ENCODE peak calls at places on chromosomes 4 and X, in nine cellular contexts. V, P, R, W, I, E, Z, A and G are unnamed samples. For H3K27me3 and H3K4me1, the result is how much of the 10 kb centered on the place peaks cover.

GRCh38 chr4:108512615-108513505 is 107.5 kb upstream of the RPL34 start:
- DNase-seq in A (no peak), R (no peak), V (no peak), W (no peak), P (peak), E (peak), Z (no peak), I (peak), G (no peak)

GRCh38 chr4:118981839-118982381 is 93.3 kb downstream of the SYNPO2 start:
- DNase-seq in I (peak), V (no peak), Z (peak), R (peak), E (peak), P (peak), A (peak), W (no peak), G (peak)

GRCh38 chr4:78734451-78735003 is 41.6 kb upstream of the BMP2K start:
- DNase-seq in E (no peak), R (no peak), V (no peak), W (no peak), P (no peak), Z (no peak), A (no peak), I (no peak), G (no peak)

GRCh38 chrX:112688242-112688641 is 8.5 kb upstream of the LHFPL1 start:
- DNase-seq in R (no peak), P (no peak), A (no peak), I (no peak), V (no peak), E (no peak), W (no peak), Z (no peak), G (no peak)

GRCh38 chr4:165330666-165331065 is 3.2 kb downstream of the MSMO1 start:
- DNase-seq in A (no peak), R (no peak), P (no peak), E (no peak), I (no peak), Z (no peak), W (no peak), V (no peak), G (no peak)

GRCh38 chrX:23953908-23954269 is 46.1 kb downstream of the CXorf58 start:
- DNase-seq in Z (no peak), A (no peak), R (no peak), W (no peak), P (no peak), V (no peak), I (no peak), E (no peak), G (no peak)

GRCh38 chr4:139015948-139016451 is 419 bp downstream of the NOCT start:
- DNase-seq in W (no peak), E (peak), Z (no peak), P (peak), I (peak), V (no peak), A (no peak), R (peak), G (peak)

GRCh38 chr4:79996950-79997349 is 76.1 kb downstream of the ANTXR2 start:
- DNase-seq in V (no peak), A (no peak), R (no peak), I (no peak), P (no peak), E (no peak), Z (no peak), W (no peak), G (no peak)

GRCh38 chrX:40420899-40421729 is 159.7 kb upstream of the ATP6AP2 start:
- DNase-seq in P (peak), A (no peak), Z (no peak), I (no peak), E (peak), V (peak), R (no peak), W (no peak), G (no peak)

GRCh38 chrX:133880032-133880443 is 105.4 kb downstream of the GPC3 start:
- DNase-seq in V (no peak), A (no peak), Z (no peak), E (no peak), W (no peak), P (no peak), R (no peak), I (no peak), G (no peak)

GRCh38 chr4:140757220-140757607 is 1.0 kb upstream of the TBC1D9 start:
- DNase-seq in A (no peak), P (no peak), E (no peak), R (no peak), W (no peak), I (no peak), Z (no peak), V (no peak), G (no peak)

GRCh38 chr4:163350672-163351071 is 7.0 kb downstream of the NPY5R start:
- DNase-seq in P (no peak), R (no peak), Z (no peak), I (no peak), A (no peak), V (no peak), E (no peak), W (no peak), G (no peak)

GRCh38 chrX:113157496-113157895 is 316.9 kb upstream of the AMOT start:
- DNase-seq in A (no peak), P (no peak), E (no peak), Z (no peak), R (no peak), I (no peak), V (no peak), W (no peak), G (no peak)

GRCh38 chr4:1057403-1057745 is 45.9 kb downstream of the FGFRL1 start:
- DNase-seq in E (no peak), I (no peak), Z (no peak), V (no peak), R (no peak), W (no peak), A (no peak), P (no peak), G (no peak)
- H3K27me3 ChIP-seq in E (under half), I (under half), Z (under half), V (under half), R (half or more), W (under half), A (under half), P (under half), G (under half)

DNA sequence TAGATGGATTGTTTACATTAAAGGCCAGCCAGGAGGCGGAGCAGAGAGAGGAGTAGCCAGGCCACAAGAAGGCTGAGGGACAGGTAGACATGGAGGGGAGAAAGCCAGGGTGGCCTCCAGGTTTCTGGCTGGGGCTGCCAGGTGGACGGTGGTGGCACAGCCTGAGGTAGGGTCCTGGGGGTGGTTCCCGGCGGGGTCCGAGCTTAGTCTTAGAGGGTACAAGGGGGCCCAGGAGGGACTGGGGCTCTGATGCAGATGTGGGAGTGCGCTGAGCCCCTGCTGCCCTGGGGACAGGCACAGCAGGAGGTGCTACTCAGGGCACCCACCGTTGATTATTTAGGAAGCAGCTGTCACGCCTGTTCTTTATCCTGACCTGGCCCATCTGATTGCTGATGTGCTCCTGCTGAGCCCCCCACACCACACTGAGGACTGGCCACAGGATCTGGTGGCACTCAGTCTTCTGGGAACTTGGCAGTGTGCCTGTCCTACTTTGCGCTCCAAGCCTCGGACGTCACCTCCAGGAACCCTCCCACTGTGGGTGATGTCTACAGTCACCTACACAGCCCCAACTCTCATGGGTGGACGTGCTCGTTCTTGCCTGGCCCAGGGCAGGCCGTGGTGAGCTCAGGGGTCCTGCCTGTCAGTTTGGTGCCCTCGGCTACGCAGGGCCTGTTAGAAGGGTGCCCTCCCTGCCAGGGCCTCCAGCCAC is 11.9 kb downstream of the WFS1 start:
- DNase-seq in E (no peak), V (no peak), I (no peak), W (no peak), R (no peak), Z (peak), A (no peak), P (no peak), G (no peak)
- H3K4me1 ChIP-seq in E (under half), V (under half), I (under half), W (under half), R (half or more), Z (under half), A (under half), P (under half), G (under half)

DNA sequence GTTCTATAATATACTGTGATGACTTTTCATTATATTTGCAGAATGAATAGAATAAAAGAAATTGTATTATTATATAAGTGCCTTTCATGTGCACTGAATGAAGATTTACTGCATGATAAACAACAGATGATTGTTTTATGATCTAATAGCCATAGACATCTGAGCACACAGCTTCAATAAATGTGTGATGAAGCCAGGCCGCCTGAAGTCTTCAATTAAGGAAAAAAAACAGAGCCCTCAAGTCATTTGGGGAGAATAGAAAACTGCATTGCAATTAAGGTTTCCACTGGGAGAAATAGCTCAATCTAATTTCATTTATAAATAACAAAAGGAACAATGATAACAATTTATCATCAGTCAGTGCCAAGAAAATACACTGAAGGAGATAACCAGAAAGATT is 955.2 kb downstream of the FSTL5 start:
- DNase-seq in W (no peak), I (no peak), A (no peak), Z (no peak), P (no peak), E (no peak), V (no peak), R (no peak), G (no peak)
- H3K27me3 ChIP-seq in W (under half), I (under half), A (under half), Z (under half), P (under half), E (under half), V (under half), R (under half), G (under half)

DNA sequence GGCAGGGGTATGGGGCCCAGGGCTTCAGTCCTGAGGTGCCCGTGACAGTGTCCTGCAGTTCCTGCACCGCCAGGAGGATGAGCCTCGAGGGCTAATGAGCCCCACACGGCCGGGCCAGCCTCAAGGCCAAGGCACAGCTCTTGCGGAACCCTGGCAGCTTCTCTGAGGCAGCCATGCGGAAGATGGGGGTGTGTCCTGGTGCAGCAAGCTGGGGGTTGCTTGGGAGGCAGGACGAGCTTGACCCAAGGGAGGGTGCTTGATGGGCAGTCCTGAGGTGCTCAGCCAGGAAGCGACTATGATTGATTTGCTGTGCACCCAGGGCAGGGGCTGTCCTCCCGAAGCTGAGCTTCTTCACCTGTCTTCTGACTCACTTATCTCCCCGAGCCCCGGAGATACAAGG is 9.1 kb upstream of the FGFR3 start:
- DNase-seq in Z (no peak), V (no peak), I (no peak), A (no peak), P (no peak), W (no peak), R (no peak), E (no peak), G (no peak)
- H3K4me1 ChIP-seq in Z (under half), V (under half), I (under half), A (under half), P (under half), W (under half), R (under half), E (under half), G (under half)

DNA sequence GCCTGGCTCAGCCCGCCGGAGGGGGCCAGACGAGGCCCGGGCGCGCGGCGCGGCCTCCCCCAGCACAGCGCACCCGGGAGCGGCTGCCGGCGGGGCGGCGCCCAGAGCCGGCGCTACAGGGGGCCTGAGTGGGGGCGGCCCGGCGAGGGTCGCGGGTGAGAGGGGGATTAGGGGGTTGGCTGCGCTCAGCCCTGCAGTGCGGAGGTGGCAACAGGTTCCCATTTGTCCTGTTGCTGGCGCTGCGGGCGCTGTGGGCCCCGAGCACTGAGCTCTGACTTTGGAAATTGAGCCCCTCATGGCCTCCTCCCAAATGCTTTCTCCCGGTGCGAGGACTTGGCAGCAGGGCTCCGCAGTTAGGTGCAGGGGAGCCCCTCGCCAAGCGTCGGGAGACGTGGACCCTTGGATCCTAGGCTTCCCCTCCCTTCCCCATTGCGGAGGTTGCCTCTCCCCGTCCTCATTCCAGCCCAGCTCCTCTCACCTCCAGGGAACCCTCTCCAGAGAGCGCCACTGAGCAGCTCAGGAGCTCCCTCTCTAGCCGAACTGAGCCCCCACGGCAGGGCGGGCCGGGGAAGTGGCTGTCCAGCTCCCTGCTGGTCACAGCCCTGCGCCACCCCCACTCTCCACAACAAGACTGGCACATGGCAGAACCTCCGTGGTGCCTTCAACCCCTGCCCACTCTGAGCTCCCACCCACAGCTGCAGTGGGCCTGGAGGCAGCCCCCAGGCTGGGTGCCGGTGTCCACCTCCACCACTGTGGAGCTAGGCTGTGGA is 2.5 kb upstream of the DUSP9 start:
- DNase-seq in E (no peak), P (no peak), W (no peak), I (no peak), A (no peak), V (no peak), R (no peak), Z (no peak), G (no peak)
- H3K27me3 ChIP-seq in E (half or more), P (under half), W (under half), I (under half), A (under half), V (under half), R (half or more), Z (under half), G (under half)

GRCh38 chr4:40832175-40832574 is 82.4 kb downstream of the NSUN7 start:
- DNase-seq in A (no peak), W (no peak), I (no peak), E (no peak), V (no peak), P (no peak), R (no peak), Z (no peak), G (no peak)

GRCh38 chr4:40829586-40829985 is 79.8 kb downstream of the NSUN7 start:
- DNase-seq in V (no peak), A (no peak), E (no peak), R (peak), I (no peak), P (no peak), W (no peak), Z (no peak), G (no peak)

GRCh38 chr4:40831462-40831861 is 81.7 kb downstream of the NSUN7 start:
- DNase-seq in I (no peak), Z (no peak), R (no peak), A (no peak), P (no peak), E (no peak), V (no peak), W (no peak), G (no peak)

GRCh38 chr4:40837094-40837870 is 87.5 kb downstream of the NSUN7 start:
- DNase-seq in W (no peak), V (no peak), I (no peak), E (no peak), A (no peak), P (no peak), Z (no peak), R (no peak), G (no peak)

DNA sequence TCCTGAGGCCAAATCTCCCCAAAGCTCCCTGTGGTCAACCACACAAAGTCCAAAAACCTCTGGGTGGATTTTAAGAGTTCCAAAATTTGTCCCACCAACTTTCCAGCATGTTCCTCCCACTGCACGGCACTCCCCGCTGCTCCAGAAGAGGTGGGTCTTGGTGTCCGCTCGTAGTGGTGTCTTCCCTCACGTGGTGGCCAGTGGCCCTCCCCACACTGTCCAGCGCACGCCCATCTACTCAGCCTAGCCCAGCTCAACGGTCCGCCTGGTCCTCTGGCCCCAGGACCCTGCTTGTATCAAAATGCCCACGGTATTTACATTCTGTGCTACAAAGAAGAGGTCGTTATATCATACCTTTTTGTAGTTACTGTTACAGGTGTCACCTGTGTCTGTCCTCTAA is 83.5 kb downstream of the NSUN7 start:
- DNase-seq in E (no peak), W (no peak), P (no peak), A (no peak), R (no peak), V (no peak), I (no peak), Z (no peak), G (no peak)
- H3K4me1 ChIP-seq in E (under half), W (under half), P (under half), A (under half), R (under half), V (under half), I (under half), Z (under half), G (under half)

GRCh38 chr4:3710451-3711182 is 55.6 kb upstream of the ADRA2C start:
- DNase-seq in Z (peak), W (no peak), I (no peak), E (peak), A (no peak), P (no peak), R (peak), V (no peak), G (no peak)
- H3K27me3 ChIP-seq in Z (under half), W (under half), I (under half), E (under half), A (under half), P (under half), R (under half), V (under half), G (under half)

GRCh38 chr4:123561525-123561924 is 164.9 kb downstream of the SPRY1 start:
- DNase-seq in Z (no peak), R (no peak), A (no peak), W (no peak), E (no peak), I (no peak), P (no peak), V (no peak), G (no peak)
- H3K4me1 ChIP-seq in Z (under half), R (under half), A (under half), W (under half), E (under half), I (under half), P (under half), V (under half), G (under half)